ENCODE peak calls at places on chromosomes 16 and 17, in seven cellular contexts. N, H, U, I, A, B and W are unnamed samples.

GRCh38 chr17:77421635-77421982 is 280.8 kb downstream of the SEC14L1 start:
- DNase-seq in N (no peak), H (no peak), U (no peak), I (no peak), A (no peak), B (no peak), W (no peak)

GRCh38 chr16:324451-325334 is 27.8 kb downstream of the AXIN1 start:
- DNase-seq in N (no peak), H (no peak), U (no peak), I (no peak), A (peak), B (no peak), W (no peak)

GRCh38 chr17:82234211-82235055 is 5.6 kb downstream of the SLC16A3 start:
- DNase-seq in N (no peak), H (no peak), U (no peak), I (no peak), A (peak), B (no peak), W (no peak)

GRCh38 chr17:81349397-81350319 is 45.6 kb upstream of the BAHCC1 start:
- DNase-seq in N (peak), H (no peak), U (peak), I (peak), A (no peak), B (no peak), W (no peak)

GRCh38 chr17:64357191-64357981 is 33.3 kb downstream of the PECAM1 start:
- DNase-seq in N (peak), H (no peak), U (peak), I (peak), A (no peak), B (peak), W (no peak)

GRCh38 chr17:74785096-74785980 is 9.2 kb upstream of the NAT9 start:
- DNase-seq in N (no peak), H (no peak), U (no peak), I (no peak), A (no peak), B (no peak), W (no peak)

GRCh38 chr17:48100591-48101011 is 677 bp downstream of the CBX1 start:
- DNase-seq in N (no peak), H (no peak), U (peak), I (peak), A (no peak), B (peak), W (no peak)

GRCh38 chr16:82008957-82009592 is 2.2 kb downstream of the SDR42E1 start:
- DNase-seq in N (no peak), H (no peak), U (no peak), I (no peak), A (no peak), B (no peak), W (no peak)

GRCh38 chr17:73549841-73550430 is 94.3 kb downstream of the SDK2 start:
- DNase-seq in N (no peak), H (no peak), U (no peak), I (no peak), A (no peak), B (no peak), W (no peak)

GRCh38 chr16:84236671-84237070 is 3.1 kb downstream of the KCNG4 start:
- DNase-seq in N (no peak), H (no peak), U (no peak), I (no peak), A (no peak), B (no peak), W (no peak)

GRCh38 chr17:57048096-57048495 is 37.0 kb upstream of the AKAP1 start:
- DNase-seq in N (no peak), H (no peak), U (no peak), I (no peak), A (no peak), B (no peak), W (no peak)